ENCODE peak calls at places on chromosomes 11 and 22, in ten cellular contexts. One of them, this sample, is unnamed.

GRCh38 chr11:77471520-77472234 is 2.2 kb downstream of the PAK1 start:
- DNase-seq in stimulated activated CD8-positive, alpha-beta memory T cell treated with anti-CD3 and anti-CD28 coated beads, Interleukin-7, amount 100 ng/mL, for 1 hour: no peak
- DNase-seq in stimulated activated CD4-positive, alpha-beta T cell treated with anti-CD3 and anti-CD28 coated beads, Interleukin-15, amount 100 ng/mL, for 1 hour: no peak
- DNase-seq in activated naive CD4-positive, alpha-beta T cell: no peak
- DNase-seq in HS-5: no peak
- DNase-seq in cardiac fibroblast: no peak
- DNase-seq in pancreas: peak; percentile 58
- DNase-seq in Daoy: no peak
- DNase-seq in caudate nucleus: no peak
- DNase-seq in HFFc6: no peak
- DNase-seq in this sample: peak; percentile 13

GRCh38 chr22:30890689-30891442 is 77.7 kb downstream of the MORC2 start:
- DNase-seq in cardiac fibroblast: peak; percentile 34
- DNase-seq in stimulated activated CD4-positive, alpha-beta T cell treated with anti-CD3 and anti-CD28 coated beads, Interleukin-15, amount 100 ng/mL, for 1 hour: no peak
- DNase-seq in stimulated activated CD8-positive, alpha-beta memory T cell treated with anti-CD3 and anti-CD28 coated beads, Interleukin-7, amount 100 ng/mL, for 1 hour: no peak
- DNase-seq in activated naive CD4-positive, alpha-beta T cell: no peak
- DNase-seq in HS-5: no peak
- DNase-seq in caudate nucleus: no peak
- DNase-seq in Daoy: peak; percentile 36
- DNase-seq in HFFc6: peak; percentile 21
- DNase-seq in pancreas: peak; percentile 57
- DNase-seq in this sample: peak; percentile 38

GRCh38 chr11:1230456-1231395 is 7.9 kb downstream of the MUC5B start:
- DNase-seq in stimulated activated CD4-positive, alpha-beta T cell treated with anti-CD3 and anti-CD28 coated beads, Interleukin-15, amount 100 ng/mL, for 1 hour: no peak
- DNase-seq in Daoy: no peak
- DNase-seq in stimulated activated CD8-positive, alpha-beta memory T cell treated with anti-CD3 and anti-CD28 coated beads, Interleukin-7, amount 100 ng/mL, for 1 hour: no peak
- DNase-seq in pancreas: no peak
- DNase-seq in caudate nucleus: no peak
- DNase-seq in HFFc6: no peak
- DNase-seq in activated naive CD4-positive, alpha-beta T cell: no peak
- DNase-seq in cardiac fibroblast: no peak
- DNase-seq in HS-5: no peak
- DNase-seq in this sample: peak; percentile 3

GRCh38 chr22:30905696-30906341 is 62.8 kb downstream of the MORC2 start:
- DNase-seq in cardiac fibroblast: no peak
- DNase-seq in activated naive CD4-positive, alpha-beta T cell: no peak
- DNase-seq in pancreas: no peak
- DNase-seq in HFFc6: no peak
- DNase-seq in caudate nucleus: no peak
- DNase-seq in Daoy: no peak
- DNase-seq in HS-5: no peak
- DNase-seq in stimulated activated CD4-positive, alpha-beta T cell treated with anti-CD3 and anti-CD28 coated beads, Interleukin-15, amount 100 ng/mL, for 1 hour: no peak
- DNase-seq in stimulated activated CD8-positive, alpha-beta memory T cell treated with anti-CD3 and anti-CD28 coated beads, Interleukin-7, amount 100 ng/mL, for 1 hour: no peak
- DNase-seq in this sample: no peak

GRCh38 chr22:50205781-50206569 is 5.2 kb downstream of the SELENOO start:
- DNase-seq in HFFc6: no peak
- DNase-seq in pancreas: no peak
- DNase-seq in HS-5: no peak
- DNase-seq in stimulated activated CD8-positive, alpha-beta memory T cell treated with anti-CD3 and anti-CD28 coated beads, Interleukin-7, amount 100 ng/mL, for 1 hour: no peak
- DNase-seq in activated naive CD4-positive, alpha-beta T cell: no peak
- DNase-seq in cardiac fibroblast: no peak
- DNase-seq in Daoy: no peak
- DNase-seq in caudate nucleus: no peak
- DNase-seq in stimulated activated CD4-positive, alpha-beta T cell treated with anti-CD3 and anti-CD28 coated beads, Interleukin-15, amount 100 ng/mL, for 1 hour: no peak
- DNase-seq in this sample: no peak

GRCh38 chr11:8111636-8112035 is 30.6 kb downstream of the TUB start:
- DNase-seq in HS-5: no peak
- DNase-seq in stimulated activated CD4-positive, alpha-beta T cell treated with anti-CD3 and anti-CD28 coated beads, Interleukin-15, amount 100 ng/mL, for 1 hour: no peak
- DNase-seq in stimulated activated CD8-positive, alpha-beta memory T cell treated with anti-CD3 and anti-CD28 coated beads, Interleukin-7, amount 100 ng/mL, for 1 hour: no peak
- DNase-seq in activated naive CD4-positive, alpha-beta T cell: no peak
- DNase-seq in HFFc6: no peak
- DNase-seq in caudate nucleus: no peak
- DNase-seq in Daoy: no peak
- DNase-seq in cardiac fibroblast: no peak
- DNase-seq in pancreas: no peak
- DNase-seq in this sample: no peak

GRCh38 chr22:19848298-19849224 is 6.1 kb downstream of the GNB1L start:
- DNase-seq in cardiac fibroblast: no peak
- DNase-seq in HFFc6: peak; percentile 23
- DNase-seq in activated naive CD4-positive, alpha-beta T cell: no peak
- DNase-seq in HS-5: peak; percentile 18
- DNase-seq in caudate nucleus: no peak
- DNase-seq in stimulated activated CD4-positive, alpha-beta T cell treated with anti-CD3 and anti-CD28 coated beads, Interleukin-15, amount 100 ng/mL, for 1 hour: no peak
- DNase-seq in Daoy: peak; percentile 45
- DNase-seq in pancreas: peak; percentile 88
- DNase-seq in stimulated activated CD8-positive, alpha-beta memory T cell treated with anti-CD3 and anti-CD28 coated beads, Interleukin-7, amount 100 ng/mL, for 1 hour: no peak
- DNase-seq in this sample: peak; percentile 84

GRCh38 chr11:113189909-113190667 is 124.3 kb upstream of the TTC12 start:
- DNase-seq in stimulated activated CD4-positive, alpha-beta T cell treated with anti-CD3 and anti-CD28 coated beads, Interleukin-15, amount 100 ng/mL, for 1 hour: no peak
- DNase-seq in activated naive CD4-positive, alpha-beta T cell: no peak
- DNase-seq in cardiac fibroblast: peak; percentile 88
- DNase-seq in stimulated activated CD8-positive, alpha-beta memory T cell treated with anti-CD3 and anti-CD28 coated beads, Interleukin-7, amount 100 ng/mL, for 1 hour: no peak
- DNase-seq in caudate nucleus: no peak
- DNase-seq in pancreas: no peak
- DNase-seq in Daoy: peak; percentile 90
- DNase-seq in HFFc6: peak; percentile 79
- DNase-seq in HS-5: peak; percentile 94
- DNase-seq in this sample: no peak

GRCh38 chr11:7537260-7537659 is 23.5 kb downstream of the PPFIBP2 start:
- DNase-seq in activated naive CD4-positive, alpha-beta T cell: no peak
- DNase-seq in cardiac fibroblast: no peak
- DNase-seq in stimulated activated CD4-positive, alpha-beta T cell treated with anti-CD3 and anti-CD28 coated beads, Interleukin-15, amount 100 ng/mL, for 1 hour: no peak
- DNase-seq in HS-5: no peak
- DNase-seq in HFFc6: no peak
- DNase-seq in pancreas: no peak
- DNase-seq in caudate nucleus: no peak
- DNase-seq in stimulated activated CD8-positive, alpha-beta memory T cell treated with anti-CD3 and anti-CD28 coated beads, Interleukin-7, amount 100 ng/mL, for 1 hour: no peak
- DNase-seq in Daoy: no peak
- DNase-seq in this sample: no peak

GRCh38 chr11:720017-720641 is 14.1 kb downstream of the EPS8L2 start:
- DNase-seq in cardiac fibroblast: no peak
- DNase-seq in HS-5: no peak
- DNase-seq in stimulated activated CD8-positive, alpha-beta memory T cell treated with anti-CD3 and anti-CD28 coated beads, Interleukin-7, amount 100 ng/mL, for 1 hour: no peak
- DNase-seq in Daoy: no peak
- DNase-seq in HFFc6: no peak
- DNase-seq in pancreas: no peak
- DNase-seq in caudate nucleus: no peak
- DNase-seq in activated naive CD4-positive, alpha-beta T cell: no peak
- DNase-seq in stimulated activated CD4-positive, alpha-beta T cell treated with anti-CD3 and anti-CD28 coated beads, Interleukin-15, amount 100 ng/mL, for 1 hour: no peak
- DNase-seq in this sample: no peak

GRCh38 chr22:45580703-45581381 is 78.2 kb downstream of the FBLN1 start:
- DNase-seq in HFFc6: no peak
- DNase-seq in HS-5: no peak
- DNase-seq in stimulated activated CD8-positive, alpha-beta memory T cell treated with anti-CD3 and anti-CD28 coated beads, Interleukin-7, amount 100 ng/mL, for 1 hour: no peak
- DNase-seq in caudate nucleus: no peak
- DNase-seq in stimulated activated CD4-positive, alpha-beta T cell treated with anti-CD3 and anti-CD28 coated beads, Interleukin-15, amount 100 ng/mL, for 1 hour: no peak
- DNase-seq in activated naive CD4-positive, alpha-beta T cell: no peak
- DNase-seq in pancreas: no peak
- DNase-seq in Daoy: no peak
- DNase-seq in cardiac fibroblast: no peak
- DNase-seq in this sample: no peak

GRCh38 chr11:86741489-86742435 is 58.6 kb upstream of the PRSS23 start:
- DNase-seq in HFFc6: peak; percentile 92
- DNase-seq in Daoy: peak; percentile 72
- DNase-seq in caudate nucleus: no peak
- DNase-seq in cardiac fibroblast: peak; percentile 66
- DNase-seq in stimulated activated CD8-positive, alpha-beta memory T cell treated with anti-CD3 and anti-CD28 coated beads, Interleukin-7, amount 100 ng/mL, for 1 hour: no peak
- DNase-seq in pancreas: no peak
- DNase-seq in activated naive CD4-positive, alpha-beta T cell: no peak
- DNase-seq in stimulated activated CD4-positive, alpha-beta T cell treated with anti-CD3 and anti-CD28 coated beads, Interleukin-15, amount 100 ng/mL, for 1 hour: no peak
- DNase-seq in HS-5: peak; percentile 47
- DNase-seq in this sample: peak; percentile 88

GRCh38 chr11:117662255-117662654 is 134.8 kb downstream of the DSCAML1 start:
- DNase-seq in stimulated activated CD8-positive, alpha-beta memory T cell treated with anti-CD3 and anti-CD28 coated beads, Interleukin-7, amount 100 ng/mL, for 1 hour: no peak
- DNase-seq in cardiac fibroblast: no peak
- DNase-seq in Daoy: no peak
- DNase-seq in caudate nucleus: no peak
- DNase-seq in HS-5: no peak
- DNase-seq in HFFc6: no peak
- DNase-seq in pancreas: no peak
- DNase-seq in activated naive CD4-positive, alpha-beta T cell: no peak
- DNase-seq in stimulated activated CD4-positive, alpha-beta T cell treated with anti-CD3 and anti-CD28 coated beads, Interleukin-15, amount 100 ng/mL, for 1 hour: no peak
- DNase-seq in this sample: peak; percentile 55

GRCh38 chr11:64231536-64231935 is 1.2 kb downstream of the DNAJC4 start:
- DNase-seq in caudate nucleus: no peak
- DNase-seq in stimulated activated CD8-positive, alpha-beta memory T cell treated with anti-CD3 and anti-CD28 coated beads, Interleukin-7, amount 100 ng/mL, for 1 hour: no peak
- DNase-seq in HS-5: no peak
- DNase-seq in stimulated activated CD4-positive, alpha-beta T cell treated with anti-CD3 and anti-CD28 coated beads, Interleukin-15, amount 100 ng/mL, for 1 hour: no peak
- DNase-seq in pancreas: no peak
- DNase-seq in activated naive CD4-positive, alpha-beta T cell: no peak
- DNase-seq in Daoy: no peak
- DNase-seq in cardiac fibroblast: no peak
- DNase-seq in HFFc6: no peak
- DNase-seq in this sample: no peak

This sample was measured in kidney tubule cell.